ENCODE peak calls at places on chromosomes 2 and 18, in four cellular contexts. F is K562, C is GM12878, P is HL-60. N is an unnamed sample.
A peak's percentile ranks its signal among the peaks of the same experiment; 100 is the strongest.

GRCh38 chr2:159933727-159934049 is 128.7 kb downstream of the PLA2R1 start:
- DNase-seq in F (no peak), C (peak; percentile 70), P (peak; percentile 91), N (no peak)

GRCh38 chr2:62787381-62787780 is 81.9 kb downstream of the EHBP1 start:
- DNase-seq in F (peak; percentile 14), C (no peak), P (peak; percentile 20), N (no peak)

GRCh38 chr2:225495706-225496105 is 96.2 kb downstream of the NYAP2 start:
- DNase-seq in F (no peak), C (no peak), P (no peak), N (no peak)

GRCh38 chr18:9008203-9008708 is 94.2 kb upstream of the NDUFV2 start:
- DNase-seq in F (peak; percentile 15), C (no peak), P (no peak), N (no peak)

GRCh38 chr2:1613731-1614354 is 130.5 kb downstream of the PXDN start:
- DNase-seq in F (no peak), C (no peak), P (no peak), N (no peak)

GRCh38 chr2:128250409-128251025 is 68.2 kb downstream of the HS6ST1 start:
- DNase-seq in F (peak; percentile 47), C (no peak), P (no peak), N (no peak)

GRCh38 chr2:16773080-16773713 is 107.6 kb upstream of the CYRIA start:
- DNase-seq in F (peak; percentile 52), C (no peak), P (peak; percentile 39), N (no peak)

GRCh38 chr2:142803158-142803557 is 74.3 kb upstream of the KYNU start:
- DNase-seq in F (no peak), C (no peak), P (no peak), N (no peak)

GRCh38 chr2:172381275-172381608 is 46.1 kb upstream of the ITGA6 start:
- DNase-seq in F (no peak), C (no peak), P (peak; percentile 8), N (no peak)

GRCh38 chr2:46392561-46393351 is 86.6 kb upstream of the TMEM247 start:
- DNase-seq in F (no peak), C (no peak), P (no peak), N (no peak)

GRCh38 chr2:12718662-12719399 is 2.1 kb downstream of the TRIB2 start:
- DNase-seq in F (peak; percentile 17), C (no peak), P (no peak), N (no peak)

GRCh38 chr18:77068321-77068841 is 64.2 kb downstream of the MBP start:
- DNase-seq in F (no peak), C (peak; percentile 39), P (peak; percentile 74), N (no peak)

GRCh38 chr2:219059725-219060682 is 717 bp downstream of the IHH start:
- DNase-seq in F (no peak), C (no peak), P (no peak), N (no peak)

GRCh38 chr2:60410458-60411146 is 142.9 kb downstream of the BCL11A start:
- DNase-seq in F (no peak), C (no peak), P (no peak), N (no peak)

GRCh38 chr2:41772697-41773096 is 275.1 kb upstream of the PKDCC start:
- DNase-seq in F (no peak), C (no peak), P (no peak), N (no peak)

GRCh38 chr2:222052934-222053367 is 245.8 kb downstream of the PAX3 start:
- DNase-seq in F (no peak), C (no peak), P (no peak), N (no peak)

DNA sequence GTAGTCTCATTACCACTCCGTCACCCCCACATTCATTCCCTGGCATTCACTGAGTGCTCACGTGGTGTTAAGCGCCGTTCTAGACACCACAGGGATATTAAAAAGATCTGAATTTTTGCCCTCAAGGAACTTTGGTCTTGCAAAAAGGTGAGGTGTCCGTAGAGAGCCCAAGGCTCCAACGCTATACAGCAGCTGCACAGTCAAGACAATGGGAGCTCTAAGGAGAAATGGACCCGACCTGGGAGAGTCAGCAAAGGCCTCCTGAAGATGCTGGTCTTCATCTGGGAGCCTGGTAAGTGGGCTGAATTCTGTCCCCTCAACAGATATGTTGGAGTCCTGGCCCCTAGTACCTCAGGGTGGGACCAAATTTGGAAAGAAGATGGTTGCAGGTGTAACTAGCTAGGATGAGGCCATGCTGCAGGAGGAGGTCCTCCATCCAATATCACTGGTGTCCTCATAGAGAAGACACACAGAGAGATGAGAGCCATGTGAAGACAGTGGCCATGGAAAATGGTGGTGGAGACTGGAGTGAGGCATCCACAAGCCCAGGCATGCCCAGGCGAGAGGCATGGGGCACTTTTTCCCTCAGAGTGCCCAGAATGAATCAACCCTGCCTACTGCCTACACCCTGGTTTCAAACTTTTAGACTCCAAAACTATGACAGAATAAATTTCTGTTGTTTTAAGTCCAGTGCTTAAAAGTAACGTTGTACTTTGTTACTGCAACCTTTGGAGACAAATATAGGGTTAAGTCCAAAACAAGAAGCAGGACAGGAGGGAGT is 247.3 kb downstream of the TTC32 start:
- DNase-seq in F (no peak), C (no peak), P (no peak), N (no peak)
- TF ChIP-seq SPI1 in F (no peak), C (no peak), P (no peak), N (no peak)

DNA sequence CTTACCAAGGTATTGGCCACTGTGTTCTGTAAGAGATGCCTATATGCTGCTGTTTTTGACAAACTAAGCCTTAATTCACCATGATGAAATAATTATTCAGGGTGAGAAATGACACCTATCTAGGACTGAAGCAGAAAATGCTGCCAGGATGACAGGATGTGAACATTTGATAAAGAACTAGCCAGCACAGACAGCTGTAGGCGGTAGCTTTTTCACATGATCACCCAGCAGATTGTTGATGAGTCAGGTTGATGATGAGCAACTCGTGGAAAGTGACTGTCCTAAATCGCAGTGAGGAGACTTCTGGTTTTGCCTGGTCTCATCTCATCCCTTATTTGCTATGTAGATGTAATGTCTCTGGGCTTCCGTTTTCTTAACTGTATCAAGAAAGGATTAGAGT is 144.1 kb downstream of the PRPF40A start:
- DNase-seq in F (peak; percentile 63), C (peak; percentile 70), P (peak; percentile 45), N (peak; percentile 20)
- TF ChIP-seq SPI1 in F (no peak), C (no peak), P (peak; percentile 41), N (no peak)

DNA sequence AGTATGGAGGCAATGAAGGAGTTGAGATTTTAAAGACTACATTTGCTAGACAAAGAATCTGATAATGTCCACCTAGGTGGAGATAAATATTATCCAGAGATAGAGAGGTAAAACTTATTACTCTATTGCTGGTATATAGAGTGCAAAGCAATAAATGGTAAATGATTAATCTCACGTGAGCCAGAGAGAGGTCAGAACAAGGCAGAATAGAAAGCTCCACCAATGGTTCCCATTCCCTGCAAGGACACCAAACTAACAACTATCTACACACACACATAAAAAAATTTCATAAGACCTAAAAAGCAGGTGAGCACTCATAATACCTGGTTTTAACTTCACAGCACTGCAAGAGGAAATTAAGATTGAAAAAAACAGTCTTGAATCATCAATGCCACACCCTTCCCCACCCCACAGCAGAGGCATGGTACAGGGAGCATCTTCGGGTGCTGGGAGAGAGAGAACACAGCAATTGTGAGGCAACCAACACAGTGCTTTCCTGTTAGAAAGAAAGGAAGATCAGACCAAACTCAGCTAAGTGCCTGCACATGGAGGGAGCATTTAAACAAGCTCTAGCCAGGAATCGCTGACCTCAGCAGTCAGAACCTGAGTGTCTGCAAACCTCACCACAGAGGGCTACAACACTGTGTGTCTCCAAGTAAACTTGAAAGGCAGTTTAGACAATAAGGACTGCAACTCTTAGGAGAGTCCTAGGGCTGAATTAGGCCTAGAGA is 1432.6 kb upstream of the TMEFF2 start:
- DNase-seq in F (no peak), C (no peak), P (no peak), N (no peak)
- TF ChIP-seq SPI1 in F (no peak), C (no peak), P (no peak), N (no peak)

DNA sequence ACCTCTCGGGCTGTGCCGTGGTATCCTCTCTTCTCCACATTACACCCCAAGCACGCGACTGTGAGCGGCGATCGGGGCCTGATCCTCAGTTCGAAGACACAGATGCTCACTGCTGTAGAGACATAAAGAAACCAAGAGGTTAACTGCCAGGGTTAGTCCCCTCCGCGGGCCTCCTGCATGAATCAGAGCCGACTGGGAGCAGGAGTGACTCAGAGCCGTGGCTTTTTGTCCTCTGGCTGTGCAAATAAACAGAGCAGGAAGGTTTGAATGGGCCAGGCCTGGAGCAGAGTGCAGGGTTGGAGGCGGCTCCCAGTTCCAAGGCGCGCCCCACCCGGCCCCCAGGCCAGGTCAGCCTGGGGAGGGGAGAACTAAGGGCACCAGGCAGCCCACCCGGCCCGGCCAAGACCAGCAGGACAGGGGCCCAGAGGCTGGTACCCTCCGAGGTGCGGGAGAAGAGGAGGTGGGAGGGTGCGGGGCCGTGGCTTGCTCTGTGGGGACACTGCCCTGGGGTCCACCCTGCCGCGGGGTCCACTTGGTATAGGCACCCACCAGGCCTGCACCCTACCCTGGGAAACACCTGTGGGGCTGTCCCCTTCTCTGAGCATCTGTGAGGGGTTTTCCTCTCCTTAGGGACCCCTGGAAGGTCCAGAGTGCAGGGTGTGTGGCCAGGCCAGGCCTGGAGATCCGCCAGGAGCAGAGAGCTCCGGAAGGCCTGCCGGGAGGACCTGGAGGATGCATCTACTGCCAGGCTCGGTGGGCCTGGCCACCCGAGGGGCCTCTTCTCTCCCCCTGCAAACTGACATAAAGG is 16.5 kb downstream of the TWIST2 start:
- DNase-seq in F (peak; percentile 10), C (no peak), P (no peak), N (no peak)
- TF ChIP-seq SPI1 in F (no peak), C (no peak), P (no peak), N (no peak)

GRCh38 chr2:72035518-72036172 is 112.0 kb downstream of the CYP26B1 start:
- DNase-seq in F (peak; percentile 11), C (no peak), P (no peak), N (no peak)

GRCh38 chr2:72032481-72033041 is 115.1 kb downstream of the CYP26B1 start:
- DNase-seq in F (no peak), C (no peak), P (no peak), N (no peak)

GRCh38 chr2:72033636-72034035 is 114.0 kb downstream of the CYP26B1 start:
- DNase-seq in F (no peak), C (no peak), P (no peak), N (no peak)

GRCh38 chr2:72036173-72036545 is 111.5 kb downstream of the CYP26B1 start:
- DNase-seq in F (no peak), C (no peak), P (no peak), N (no peak)

DNA sequence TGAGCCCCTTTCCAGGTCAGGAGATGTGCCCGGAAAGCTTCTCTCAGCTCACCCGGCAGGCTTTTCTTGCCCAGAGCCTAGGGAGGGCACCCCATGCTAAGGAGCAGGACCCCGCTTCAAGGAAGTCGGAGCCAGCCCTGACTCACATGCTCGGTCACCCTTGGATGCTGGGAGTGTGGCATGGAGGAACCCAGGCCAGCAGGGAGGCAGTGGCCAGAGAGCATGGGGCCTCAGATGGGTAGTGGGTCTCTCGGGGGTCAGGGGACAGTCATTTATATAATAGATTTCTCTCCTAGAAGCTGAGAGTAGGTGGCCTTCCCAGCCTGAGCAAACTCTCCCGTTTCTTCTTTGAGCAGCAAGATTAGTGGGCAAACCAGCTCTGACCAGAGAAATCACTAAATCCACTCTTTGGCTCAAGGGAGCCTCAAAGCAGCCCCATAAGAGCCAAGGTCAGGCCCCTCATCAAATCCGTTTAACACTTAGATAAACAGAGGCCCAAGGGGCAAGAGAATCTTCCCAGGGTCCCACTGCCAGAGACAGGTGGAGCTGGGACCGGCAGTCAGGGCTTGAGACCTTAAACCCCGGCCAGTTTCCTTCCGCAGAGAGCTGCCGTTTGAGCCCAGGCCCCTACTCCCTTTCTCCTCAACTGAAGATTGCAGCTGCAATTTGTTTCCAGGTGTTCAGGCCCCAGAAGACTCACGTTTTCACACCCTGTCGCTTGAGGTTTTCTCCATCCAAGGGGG is 113.1 kb downstream of the CYP26B1 start:
- DNase-seq in F (no peak), C (no peak), P (no peak), N (no peak)
- TF ChIP-seq SPI1 in F (no peak), C (no peak), P (no peak), N (no peak)